ENCODE peak calls at places on chromosomes 6 and 20, in five cellular contexts. B is stomach, R is A673, Y is kidney epithelial cell, D is mammary epithelial cell. S is an unnamed sample.

GRCh38 chr6:98054453-98054852 is 771.4 kb upstream of the MMS22L start:
- DNase-seq in R (peak), B (no peak), Y (no peak), D (peak), S (no peak)

GRCh38 chr20:32528291-32528891 is 56.7 kb downstream of the NOL4L start:
- DNase-seq in B (peak), D (no peak), Y (no peak), R (no peak), S (no peak)

GRCh38 chr6:112268628-112269027 is 14.3 kb upstream of the LAMA4 start:
- DNase-seq in Y (no peak), B (no peak), R (no peak), D (no peak), S (no peak)

GRCh38 chr6:168506460-168506859 is 65.5 kb downstream of the SMOC2 start:
- DNase-seq in D (no peak), Y (no peak), R (no peak), B (no peak), S (no peak)

GRCh38 chr20:49696594-49696993 is 17.1 kb downstream of the B4GALT5 start:
- DNase-seq in R (no peak), D (peak), B (no peak), Y (no peak), S (no peak)

GRCh38 chr6:108656834-108657233 is 96.1 kb downstream of the FOXO3 start:
- DNase-seq in R (no peak), D (no peak), B (no peak), Y (no peak), S (no peak)

GRCh38 chr20:17083738-17084137 is 143.1 kb upstream of the PCSK2 start:
- DNase-seq in R (peak), D (no peak), Y (no peak), B (no peak), S (no peak)

GRCh38 chr6:77019081-77019480 is 444.2 kb downstream of the HTR1B start:
- DNase-seq in Y (no peak), R (no peak), B (no peak), D (no peak), S (no peak)

GRCh38 chr20:14451458-14451857 is 114.0 kb upstream of the FLRT3 start:
- DNase-seq in B (no peak), D (no peak), Y (no peak), R (no peak), S (no peak)

GRCh38 chr6:142682985-142683384 is 262.0 kb downstream of the HIVEP2 start:
- DNase-seq in R (no peak), Y (no peak), B (no peak), D (no peak), S (no peak)

GRCh38 chr6:106324726-106325335 is 729 bp downstream of the ATG5 start:
- DNase-seq in B (no peak), R (no peak), D (no peak), Y (no peak), S (no peak)

GRCh38 chr20:32236048-32236533 is 28.4 kb downstream of the POFUT1 start:
- DNase-seq in B (no peak), D (peak), Y (no peak), R (no peak), S (no peak)

GRCh38 chr6:107116328-107116892 is 1.1 kb upstream of the BEND3 start:
- DNase-seq in R (peak), B (peak), Y (no peak), D (peak), S (no peak)

GRCh38 chr20:32163951-32164350 is 43.6 kb downstream of the PLAGL2 start:
- DNase-seq in Y (no peak), D (no peak), R (no peak), B (no peak), S (no peak)

GRCh38 chr6:30687659-30688431 is 1.4 kb upstream of the PPP1R18 start:
- DNase-seq in B (no peak), R (no peak), Y (no peak), D (no peak), S (no peak)

GRCh38 chr6:15038013-15038791 is 207.7 kb upstream of the JARID2 start:
- DNase-seq in D (no peak), Y (no peak), R (no peak), B (no peak), S (no peak)

GRCh38 chr6:115551510-115551909 is 509.2 kb downstream of the FRK start:
- DNase-seq in R (peak), B (no peak), D (no peak), Y (no peak), S (no peak)

DNA sequence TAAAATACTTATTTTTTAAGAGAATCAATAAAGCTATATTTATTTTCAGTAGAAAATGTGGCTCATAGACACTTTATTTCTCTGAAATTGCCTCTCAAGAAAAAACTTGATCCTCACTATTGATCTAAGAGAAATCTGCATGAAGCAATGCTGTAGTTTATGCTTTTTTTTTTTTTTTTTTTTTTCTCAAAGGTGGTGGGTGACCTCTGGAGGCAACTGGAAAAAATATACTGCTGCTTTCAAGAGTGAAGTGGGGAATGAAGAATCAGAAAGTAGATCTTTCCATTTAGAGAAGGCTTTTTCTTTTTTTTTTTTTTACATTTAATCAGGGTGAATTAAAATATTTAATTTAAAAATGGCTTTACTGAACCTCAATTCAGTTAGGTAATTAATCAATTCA is 169.3 kb downstream of the SLC16A10 start:
- DNase-seq in D (no peak), Y (no peak), B (no peak), R (peak), S (no peak)
- TF ChIP-seq CTCF in D (peak), Y (peak), B (no peak), R (peak), S (peak)

GRCh38 chr20:46438156-46438750 is 31.8 kb upstream of the ELMO2 start:
- DNase-seq in Y (no peak), R (peak), B (no peak), D (peak), S (no peak)

GRCh38 chr20:46430921-46431712 is 24.7 kb upstream of the ELMO2 start:
- DNase-seq in R (no peak), Y (no peak), D (no peak), B (no peak), S (no peak)

GRCh38 chr20:46433051-46433450 is 26.6 kb upstream of the ELMO2 start:
- DNase-seq in Y (no peak), B (no peak), D (peak), R (no peak), S (no peak)

GRCh38 chr20:46435146-46435545 is 28.7 kb upstream of the ELMO2 start:
- DNase-seq in D (no peak), Y (no peak), B (no peak), R (no peak), S (no peak)

DNA sequence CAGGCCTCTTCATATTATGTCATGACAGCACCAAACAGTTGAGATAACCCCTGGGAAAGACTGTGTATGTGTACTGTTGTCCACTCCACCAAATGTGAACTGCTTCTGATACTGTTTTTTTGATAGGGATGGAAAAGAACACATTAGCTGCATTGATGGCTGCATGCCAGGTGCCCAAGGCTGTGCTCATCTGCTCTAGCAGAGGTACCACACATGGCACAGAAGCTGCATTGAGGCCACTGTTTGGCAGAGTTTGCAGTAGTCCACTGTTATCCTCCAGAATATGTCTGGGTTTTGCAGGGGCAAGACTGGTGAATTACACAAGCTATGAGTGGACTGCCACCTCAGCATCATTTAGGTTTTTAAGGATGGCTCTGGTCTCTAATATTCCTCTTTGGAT is 28.2 kb upstream of the ELMO2 start:
- DNase-seq in R (no peak), B (no peak), Y (no peak), D (no peak), S (no peak)
- H3K4me3 ChIP-seq in R (no peak), B (no peak), Y (no peak), D (no peak), S (no peak)

GRCh38 chr6:40916816-40917215 is 122.2 kb downstream of the UNC5CL start:
- DNase-seq in D (no peak), R (no peak), B (no peak), Y (no peak), S (no peak)

GRCh38 chr6:40914005-40914404 is 125.0 kb downstream of the UNC5CL start:
- DNase-seq in Y (no peak), D (no peak), R (no peak), B (no peak), S (no peak)

GRCh38 chr6:40912158-40912946 is 126.7 kb downstream of the UNC5CL start:
- DNase-seq in R (peak), D (peak), Y (no peak), B (peak), S (no peak)

GRCh38 chr6:40917603-40918002 is 121.4 kb downstream of the UNC5CL start:
- DNase-seq in R (no peak), B (no peak), D (no peak), Y (no peak), S (no peak)

GRCh38 chr6:40915165-40915564 is 123.9 kb downstream of the UNC5CL start:
- DNase-seq in B (no peak), R (no peak), D (no peak), Y (no peak), S (no peak)
- TF ChIP-seq CTCF in B (no peak), R (no peak), D (no peak), Y (no peak), S (no peak)

GRCh38 chr20:46057856-46058655 is 29.0 kb downstream of the SLC12A5 start:
- DNase-seq in B (peak), Y (no peak), D (no peak), R (peak), S (no peak)

GRCh38 chr20:46056027-46056833 is 27.2 kb downstream of the SLC12A5 start:
- DNase-seq in R (no peak), B (no peak), Y (no peak), D (no peak), S (no peak)

GRCh38 chr20:46055269-46055668 is 26.3 kb downstream of the SLC12A5 start:
- DNase-seq in R (no peak), Y (no peak), D (no peak), B (no peak), S (no peak)

GRCh38 chr20:46058656-46059281 is 29.8 kb downstream of the SLC12A5 start:
- DNase-seq in B (no peak), R (no peak), D (no peak), Y (no peak), S (no peak)

DNA sequence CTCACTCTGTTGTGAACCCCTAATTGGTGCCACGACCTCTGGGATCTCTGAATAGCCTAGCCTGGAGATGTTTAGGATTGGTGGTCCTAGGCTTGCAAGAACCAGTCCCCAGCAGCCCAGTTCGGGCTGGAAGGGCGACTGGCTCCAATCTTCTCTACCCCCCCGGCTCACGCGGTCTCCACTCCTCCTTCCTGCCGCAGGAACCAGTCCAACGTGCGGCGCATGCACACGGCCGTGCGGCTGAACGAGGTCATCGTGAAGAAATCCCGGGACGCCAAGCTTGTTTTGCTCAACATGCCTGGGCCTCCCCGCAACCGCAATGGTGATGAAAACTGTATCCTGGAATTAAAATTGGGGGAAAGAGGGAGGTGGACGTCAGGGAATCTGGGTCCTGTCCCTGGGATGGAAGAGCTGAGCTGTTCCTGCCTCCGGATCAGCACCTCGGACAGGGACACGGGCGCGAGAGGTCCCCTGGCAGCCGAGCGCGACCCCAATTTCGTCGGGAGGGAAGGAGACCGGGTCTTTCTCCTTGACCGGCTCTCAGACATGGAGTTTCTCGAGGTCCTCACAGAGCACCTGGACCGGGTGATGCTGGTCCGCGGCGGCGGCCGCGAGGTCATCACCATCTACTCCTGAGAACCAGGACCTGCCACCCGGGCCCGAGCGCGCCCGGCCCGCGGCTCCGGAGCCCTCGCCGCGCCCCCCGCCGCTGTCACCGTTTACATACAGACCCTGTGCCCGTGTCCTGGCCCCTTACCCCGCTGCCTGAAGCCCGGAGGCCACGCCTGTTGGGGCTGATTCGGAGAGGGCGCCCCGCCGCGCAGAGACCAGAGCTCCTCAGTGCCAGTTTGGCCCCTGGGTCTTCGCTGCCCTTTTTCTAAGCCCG is 28.2 kb downstream of the SLC12A5 start:
- DNase-seq in B (no peak), D (peak), R (peak), Y (no peak), S (no peak)
- H3K4me3 ChIP-seq in B (peak), D (no peak), R (no peak), Y (no peak), S (no peak)